ENCODE peak calls at places on chromosomes 12 and 14, in ten cellular contexts. T, P, O, B, Z, K, A, W, J and E are unnamed samples.

GRCh38 chr14:59150990-59151389 is 37.5 kb upstream of the DAAM1 start:
- DNase-seq in A (no peak), B (no peak), W (no peak), T (no peak), Z (no peak), P (no peak), J (no peak), O (no peak), K (no peak), E (no peak)

GRCh38 chr14:104804481-104805325 is 3.8 kb downstream of the ZBTB42 start:
- DNase-seq in O (peak; percentile 12), P (no peak), A (no peak), B (no peak), Z (no peak), K (no peak), J (peak; percentile 52), T (no peak), W (no peak), E (no peak)

GRCh38 chr14:53993920-53994607 is 37.4 kb upstream of the BMP4 start:
- DNase-seq in W (no peak), A (no peak), B (no peak), Z (no peak), K (no peak), P (no peak), O (no peak), T (no peak), J (no peak), E (no peak)

GRCh38 chr12:117412465-117413190 is 51.2 kb upstream of the NOS1 start:
- DNase-seq in K (no peak), A (no peak), O (no peak), J (peak; percentile 63), Z (no peak), P (no peak), W (no peak), B (no peak), T (no peak), E (no peak)

GRCh38 chr12:52243264-52243773 is 10.3 kb downstream of the KRT7 start:
- DNase-seq in O (peak; percentile 46), W (no peak), J (no peak), A (peak; percentile 28), K (no peak), Z (no peak), B (no peak), P (no peak), T (no peak), E (no peak)

GRCh38 chr12:92570056-92570753 is 132.6 kb upstream of the PLEKHG7 start:
- DNase-seq in A (peak; percentile 86), T (peak; percentile 29), B (no peak), P (peak; percentile 92), O (peak; percentile 62), K (peak; percentile 64), Z (no peak), W (no peak), J (no peak), E (peak; percentile 26)

GRCh38 chr14:52950410-52950897 is 396 bp downstream of the FERMT2 start:
- DNase-seq in O (peak; percentile 24), A (peak; percentile 29), T (no peak), Z (peak; percentile 56), P (peak; percentile 50), J (peak; percentile 84), B (peak; percentile 56), W (peak; percentile 50), K (peak; percentile 38), E (peak; percentile 39)

GRCh38 chr14:86540636-86541247 is 1010.8 kb downstream of the FLRT2 start:
- DNase-seq in J (no peak), Z (no peak), B (no peak), K (no peak), A (no peak), T (no peak), O (no peak), W (no peak), P (no peak), E (no peak)

GRCh38 chr12:66971816-66972215 is 292.9 kb upstream of the GRIP1 start:
- DNase-seq in O (no peak), A (no peak), T (no peak), Z (no peak), J (no peak), K (no peak), P (no peak), W (no peak), B (no peak), E (no peak)

GRCh38 chr12:22275847-22276246 is 58.7 kb downstream of the ST8SIA1 start:
- DNase-seq in O (peak; percentile 29), A (peak; percentile 99), J (peak; percentile 93), K (peak; percentile 67), P (peak; percentile 100), T (no peak), W (peak; percentile 66), B (peak; percentile 85), Z (peak; percentile 62), E (peak; percentile 34)

GRCh38 chr12:66491812-66492361 is 187.0 kb downstream of the GRIP1 start:
- DNase-seq in J (no peak), Z (no peak), A (no peak), B (no peak), K (no peak), P (no peak), O (no peak), W (no peak), T (no peak), E (no peak)

GRCh38 chr14:98298481-98299227 is 973.3 kb downstream of the BCL11B start:
- DNase-seq in K (no peak), Z (no peak), J (no peak), A (no peak), P (no peak), B (no peak), T (no peak), O (no peak), W (no peak), E (no peak)

DNA sequence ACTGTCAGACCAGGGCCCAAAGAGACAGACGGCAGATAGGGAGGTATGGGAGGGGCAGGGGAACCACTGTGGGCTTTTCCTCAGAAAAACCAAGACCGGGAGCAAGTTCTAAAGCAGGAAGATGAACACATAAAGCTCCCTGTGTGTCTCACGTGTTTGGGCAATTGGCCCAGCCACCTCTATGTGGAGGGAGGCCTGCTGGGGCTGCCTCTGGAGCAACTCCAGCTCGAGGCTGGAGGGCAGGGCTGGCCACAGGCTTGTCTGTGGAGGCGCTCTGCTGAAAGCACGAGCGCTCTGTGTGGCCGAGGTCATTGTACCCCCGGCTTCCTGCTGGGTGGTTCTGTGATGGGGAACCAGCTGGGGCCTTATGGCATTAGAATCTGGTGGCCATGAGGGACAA is 36.4 kb downstream of the TRAFD1 start:
- DNase-seq in B (peak; percentile 6), W (no peak), K (no peak), O (no peak), A (no peak), Z (no peak), P (peak; percentile 57), J (no peak), T (no peak), E (no peak)
- H3K27ac ChIP-seq in B (no peak overlapping the region), W (no peak overlapping the region), K (no peak overlapping the region), O (no peak overlapping the region), A (no peak overlapping the region), Z (no peak overlapping the region), P (no peak overlapping the region), J (no peak overlapping the region), T (no peak overlapping the region), E (peak overlapping the region; percentile 71)

GRCh38 chr12:6221146-6221545 is 20.9 kb downstream of the CD9 start:
- DNase-seq in W (no peak), Z (no peak), A (no peak), T (no peak), O (no peak), K (no peak), P (no peak), J (peak; percentile 66), B (no peak), E (no peak)
- H3K27ac ChIP-seq in W (peak overlapping the region; percentile 98), Z (peak overlapping the region; percentile 53), A (no peak overlapping the region), T (no peak overlapping the region), O (no peak overlapping the region), K (peak overlapping the region; percentile 96), P (no peak overlapping the region), J (peak overlapping the region; percentile 21), B (peak overlapping the region; percentile 61), E (peak overlapping the region; percentile 39)

GRCh38 chr14:69983317-69983716 is 104.1 kb downstream of the SMOC1 start:
- DNase-seq in O (no peak), P (no peak), Z (no peak), A (no peak), W (no peak), K (no peak), J (no peak), B (no peak), T (no peak), E (no peak)

GRCh38 chr14:69986336-69986735 is 107.1 kb downstream of the SMOC1 start:
- DNase-seq in J (no peak), B (no peak), P (no peak), K (no peak), W (no peak), A (no peak), Z (no peak), O (no peak), T (no peak), E (no peak)

GRCh38 chr14:69982220-69982795 is 103.1 kb downstream of the SMOC1 start:
- DNase-seq in O (no peak), T (no peak), A (no peak), P (no peak), J (no peak), B (no peak), Z (no peak), W (no peak), K (no peak), E (no peak)

GRCh38 chr14:69987416-69988144 is 108.4 kb downstream of the SMOC1 start:
- DNase-seq in K (no peak), Z (no peak), P (no peak), J (no peak), T (no peak), B (no peak), W (no peak), A (no peak), O (no peak), E (peak; percentile 15)

DNA sequence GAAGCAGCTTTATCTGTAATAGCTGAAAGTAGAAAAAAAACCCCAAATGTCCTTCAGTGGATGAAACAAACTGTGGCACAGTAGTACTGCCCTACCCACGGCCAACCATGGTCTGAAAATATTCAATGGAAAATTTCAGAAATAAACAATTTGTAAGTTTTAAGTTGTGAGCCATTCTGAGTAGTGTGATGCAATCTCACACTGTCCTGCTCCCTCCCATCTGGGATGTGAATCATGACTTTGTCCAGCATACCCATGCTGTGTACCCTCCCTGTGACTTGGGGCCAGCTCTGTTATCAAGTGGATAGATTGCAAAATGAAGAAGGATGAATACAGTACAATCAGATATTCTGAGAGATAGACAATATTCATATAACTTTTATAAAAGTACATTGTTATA is 106.2 kb downstream of the SMOC1 start:
- DNase-seq in J (no peak), T (no peak), K (no peak), P (peak; percentile 81), O (no peak), Z (no peak), A (peak; percentile 87), B (no peak), W (no peak), E (no peak)
- H3K27ac ChIP-seq in J (no peak overlapping the region), T (no peak overlapping the region), K (no peak overlapping the region), P (no peak overlapping the region), O (no peak overlapping the region), Z (no peak overlapping the region), A (no peak overlapping the region), B (no peak overlapping the region), W (no peak overlapping the region), E (no peak overlapping the region)

DNA sequence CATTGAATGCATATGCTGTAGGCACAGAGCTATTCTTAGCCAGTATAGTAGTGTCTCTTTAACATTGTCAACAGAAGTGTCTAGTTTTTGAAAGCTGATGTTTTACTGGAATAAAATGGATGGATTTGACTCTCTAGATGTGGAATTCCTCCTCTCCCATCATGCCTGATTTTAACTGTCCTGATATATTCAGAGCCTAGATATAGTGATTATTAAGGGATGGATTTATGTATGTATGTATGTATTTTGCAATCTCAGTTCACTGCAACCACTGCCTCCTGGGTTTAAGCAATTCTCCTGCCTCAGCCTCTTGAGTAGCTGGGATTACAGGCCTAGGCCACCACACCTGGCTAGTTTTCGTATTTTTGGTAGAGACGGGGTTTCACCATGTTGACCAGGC is 144.8 kb upstream of the NAV3 start:
- DNase-seq in W (no peak), Z (no peak), A (no peak), P (peak; percentile 8), K (no peak), J (no peak), T (no peak), O (no peak), B (no peak), E (no peak)
- H3K27ac ChIP-seq in W (no peak overlapping the region), Z (no peak overlapping the region), A (no peak overlapping the region), P (no peak overlapping the region), K (no peak overlapping the region), J (no peak overlapping the region), T (no peak overlapping the region), O (no peak overlapping the region), B (no peak overlapping the region), E (no peak overlapping the region)